ENCODE peak calls at places on chromosome 20, in ten cellular contexts. W, N, M, V, Y, U, S, H, P and B are unnamed samples.
A peak's percentile ranks its signal among the peaks of the same experiment; 100 is the strongest.

GRCh38 chr20:23127506-23128279 is 41.6 kb upstream of the CD93 start:
- DNase-seq in V (no peak), W (peak; percentile 13), U (no peak), S (no peak), P (no peak), M (no peak), H (no peak), N (no peak), Y (no peak), B (no peak)

GRCh38 chr20:47740225-47741184 is 44.8 kb downstream of the SULF2 start:
- DNase-seq in V (no peak), W (no peak), S (peak; percentile 62), N (peak; percentile 78), M (peak; percentile 12), H (no peak), P (peak; percentile 44), U (no peak), Y (no peak), B (peak; percentile 34)

GRCh38 chr20:17969884-17970409 is 1.1 kb downstream of the MGME1 start:
- DNase-seq in P (no peak), S (peak; percentile 40), Y (peak; percentile 70), W (peak; percentile 58), H (no peak), U (no peak), N (peak; percentile 60), M (peak; percentile 36), V (peak; percentile 79), B (peak; percentile 47)

GRCh38 chr20:44624743-44625271 is 26.7 kb downstream of the ADA start:
- DNase-seq in H (no peak), U (no peak), Y (no peak), W (no peak), N (no peak), P (no peak), V (no peak), M (no peak), S (no peak), B (no peak)

GRCh38 chr20:5041433-5041832 is 40.1 kb upstream of the SLC23A2 start:
- DNase-seq in N (no peak), P (no peak), U (peak; percentile 68), Y (no peak), S (no peak), H (no peak), W (no peak), M (peak; percentile 46), V (peak; percentile 77), B (no peak)

GRCh38 chr20:63316502-63316921 is 23.5 kb downstream of the COL20A1 start:
- DNase-seq in N (peak; percentile 30), Y (no peak), H (no peak), W (peak; percentile 7), P (no peak), M (no peak), U (no peak), V (no peak), S (no peak), B (no peak)

GRCh38 chr20:32560989-32561830 is 23.9 kb downstream of the NOL4L start:
- DNase-seq in N (no peak), U (no peak), M (no peak), Y (no peak), S (no peak), V (peak; percentile 41), P (no peak), H (no peak), W (no peak), B (no peak)

GRCh38 chr20:4811661-4812181 is 90.0 kb downstream of the PRND start:
- DNase-seq in Y (no peak), W (peak; percentile 63), P (peak; percentile 72), N (peak; percentile 84), U (no peak), S (no peak), M (no peak), H (peak; percentile 55), V (no peak), B (no peak)

GRCh38 chr20:1490643-1491042 is 577 bp downstream of the SIRPB2 start:
- DNase-seq in U (no peak), W (no peak), H (no peak), N (no peak), M (no peak), V (no peak), S (no peak), P (no peak), Y (no peak), B (no peak)
- H3K4me3 ChIP-seq in U (no peak overlapping the region), W (peak overlapping the region; percentile 37), H (peak overlapping the region; percentile 0), N (peak overlapping the region; percentile 49), M (no peak overlapping the region), V (no peak overlapping the region), S (no peak overlapping the region), P (peak overlapping the region; percentile 41), Y (no peak overlapping the region), B (no peak overlapping the region)

GRCh38 chr20:19758888-19759331 is 852 bp downstream of the RIN2 start:
- DNase-seq in H (no peak), Y (no peak), M (peak; percentile 60), W (peak; percentile 80), U (no peak), V (peak; percentile 53), P (peak; percentile 87), N (peak; percentile 86), S (peak; percentile 55), B (peak; percentile 48)

GRCh38 chr20:19756756-19757486 is 1.1 kb upstream of the RIN2 start:
- DNase-seq in P (no peak), V (no peak), U (no peak), H (no peak), S (no peak), W (no peak), N (no peak), M (no peak), Y (no peak), B (no peak)

GRCh38 chr20:19757487-19757972 is 528 bp upstream of the RIN2 start:
- DNase-seq in W (peak; percentile 81), M (peak; percentile 79), Y (peak; percentile 70), P (peak; percentile 92), H (no peak), V (peak; percentile 91), N (peak; percentile 89), U (no peak), S (peak; percentile 71), B (peak; percentile 63)

GRCh38 chr20:19760371-19760721 is 2.3 kb downstream of the RIN2 start:
- DNase-seq in S (no peak), U (no peak), M (no peak), V (no peak), P (no peak), W (no peak), N (no peak), Y (no peak), H (no peak), B (no peak)

DNA sequence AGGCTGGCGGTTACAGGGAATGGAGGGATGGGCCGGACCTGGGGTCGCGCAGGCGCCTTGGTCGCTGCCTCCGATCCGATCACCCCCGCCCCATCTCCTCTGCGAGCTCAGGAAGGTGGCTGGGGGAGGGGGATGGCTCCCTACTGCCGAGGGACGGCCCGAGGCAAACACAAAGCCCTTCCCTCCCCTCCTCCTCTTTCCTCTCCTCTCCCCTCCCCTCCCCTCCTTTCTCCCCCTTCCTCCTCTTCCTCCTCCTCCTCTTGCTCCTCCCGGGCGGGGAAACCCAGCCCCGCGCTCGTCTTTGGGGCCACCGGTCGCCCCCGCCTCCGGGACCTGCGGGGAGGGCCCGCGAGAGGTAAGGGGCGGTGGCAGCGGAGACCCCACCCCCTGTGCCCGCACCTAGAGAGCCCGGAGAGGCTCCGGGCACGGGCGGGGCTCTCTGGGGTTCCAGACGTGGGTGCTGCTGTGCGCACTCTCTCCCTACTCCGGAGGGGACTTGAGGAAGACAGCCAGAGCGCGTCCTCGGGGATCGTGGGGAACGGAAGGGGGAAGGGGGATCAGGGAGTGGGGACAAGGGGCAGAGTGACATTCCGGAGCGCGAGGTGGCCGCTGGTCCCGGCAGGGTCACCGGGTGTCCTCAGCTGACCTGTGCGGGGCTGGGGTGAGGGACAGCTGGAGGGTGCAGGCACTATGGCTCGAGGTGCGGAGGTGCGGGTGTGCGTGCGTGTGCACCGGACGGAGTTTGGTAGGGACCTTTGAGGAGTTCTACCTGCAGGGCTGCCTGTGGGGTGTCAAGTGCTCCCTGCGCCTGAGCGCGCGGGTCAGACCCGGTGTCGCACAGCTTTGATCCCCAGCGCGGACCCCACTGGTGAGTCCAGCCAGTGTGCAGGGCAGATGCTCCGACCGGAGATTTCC is at the start of gene RIN2:
- DNase-seq in S (peak; percentile 98), Y (peak; percentile 87), H (peak; percentile 38), V (peak; percentile 91), W (peak; percentile 91), N (peak; percentile 95), M (peak; percentile 96), U (peak; percentile 48), P (peak; percentile 92), B (peak; percentile 95)
- H3K4me3 ChIP-seq in S (peak within 1 kb of the TSS; percentile 72), Y (peak within 1 kb of the TSS; percentile 72), H (peak within 1 kb of the TSS; percentile 74), V (peak within 1 kb of the TSS; percentile 90), W (peak within 1 kb of the TSS; percentile 88), N (peak within 1 kb of the TSS; percentile 88), M (peak within 1 kb of the TSS; percentile 86), U (peak within 1 kb of the TSS; percentile 84), P (peak within 1 kb of the TSS; percentile 86), B (peak within 1 kb of the TSS; percentile 89)

GRCh38 chr20:2981646-2982045 is 61.8 kb upstream of the GNRH2 start:
- DNase-seq in U (no peak), V (no peak), P (no peak), S (no peak), W (no peak), Y (no peak), M (no peak), N (no peak), H (no peak), B (no peak)

GRCh38 chr20:2984028-2984501 is 59.4 kb upstream of the GNRH2 start:
- DNase-seq in V (no peak), P (no peak), Y (no peak), H (no peak), M (no peak), U (no peak), S (no peak), W (no peak), N (no peak), B (no peak)

GRCh38 chr20:2983508-2983907 is 59.9 kb upstream of the GNRH2 start:
- DNase-seq in U (no peak), V (no peak), P (no peak), W (no peak), Y (no peak), N (no peak), S (no peak), M (no peak), H (no peak), B (no peak)

GRCh38 chr20:2986466-2986865 is 57.0 kb upstream of the GNRH2 start:
- DNase-seq in U (peak; percentile 37), N (no peak), V (peak; percentile 84), S (no peak), W (no peak), M (peak; percentile 60), H (no peak), P (no peak), Y (peak; percentile 33), B (peak; percentile 91)

DNA sequence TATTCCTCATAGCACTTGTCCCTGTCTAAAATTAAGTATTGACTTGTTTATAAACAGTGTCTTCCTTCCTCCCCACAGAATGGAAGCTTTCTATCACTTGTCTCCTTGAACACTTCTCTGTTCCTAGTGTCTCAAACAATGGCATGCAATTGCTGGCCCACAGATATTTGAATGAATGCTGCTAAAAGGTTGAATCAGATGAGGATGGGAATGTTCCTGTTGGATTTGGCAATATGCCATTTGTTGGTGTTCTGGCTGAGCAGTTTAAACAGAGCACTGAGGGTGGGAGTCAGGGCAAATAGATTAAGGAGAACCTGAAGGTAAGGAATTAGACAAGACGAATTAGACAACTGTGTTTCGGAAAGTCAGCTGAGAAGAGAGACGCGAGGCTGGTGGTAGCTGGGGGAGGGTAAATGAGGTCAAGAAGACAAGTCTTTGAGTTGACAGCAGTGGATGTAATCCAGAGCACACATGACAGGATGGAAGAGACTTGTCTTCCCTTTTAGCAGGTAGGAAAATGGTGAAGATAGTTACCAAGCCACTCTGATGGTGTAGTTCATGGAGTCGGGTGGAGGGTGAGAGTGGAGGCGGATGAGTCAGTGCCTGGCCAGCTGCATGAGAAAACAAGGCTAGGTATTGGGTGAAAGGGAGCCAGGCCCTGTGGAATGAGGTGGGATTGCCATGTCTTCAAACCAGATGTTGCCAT is 58.3 kb upstream of the GNRH2 start:
- DNase-seq in V (peak; percentile 87), Y (peak; percentile 80), S (no peak), H (no peak), P (no peak), W (no peak), N (no peak), M (peak; percentile 55), U (peak; percentile 42), B (peak; percentile 82)
- H3K4me3 ChIP-seq in V (no peak overlapping the region), Y (no peak overlapping the region), S (no peak overlapping the region), H (no peak overlapping the region), P (no peak overlapping the region), W (no peak overlapping the region), N (no peak overlapping the region), M (no peak overlapping the region), U (no peak overlapping the region), B (no peak overlapping the region)

GRCh38 chr20:24953204-24953565 is 4.1 kb downstream of the CST7 start:
- DNase-seq in V (no peak), Y (no peak), H (no peak), U (no peak), N (no peak), P (no peak), M (no peak), S (no peak), W (no peak), B (no peak)

GRCh38 chr20:24953621-24954133 is 4.6 kb downstream of the CST7 start:
- DNase-seq in M (no peak), H (no peak), P (no peak), S (no peak), U (no peak), N (no peak), Y (no peak), V (no peak), W (no peak), B (no peak)

GRCh38 chr20:24954151-24954550 is 5.1 kb downstream of the CST7 start:
- DNase-seq in S (no peak), U (no peak), P (no peak), Y (no peak), V (no peak), H (no peak), M (no peak), N (peak; percentile 28), W (no peak), B (no peak)

GRCh38 chr20:24951536-24952047 is 2.5 kb downstream of the CST7 start:
- DNase-seq in S (no peak), N (no peak), H (no peak), W (peak; percentile 49), U (no peak), P (no peak), M (no peak), Y (no peak), V (no peak), B (no peak)

DNA sequence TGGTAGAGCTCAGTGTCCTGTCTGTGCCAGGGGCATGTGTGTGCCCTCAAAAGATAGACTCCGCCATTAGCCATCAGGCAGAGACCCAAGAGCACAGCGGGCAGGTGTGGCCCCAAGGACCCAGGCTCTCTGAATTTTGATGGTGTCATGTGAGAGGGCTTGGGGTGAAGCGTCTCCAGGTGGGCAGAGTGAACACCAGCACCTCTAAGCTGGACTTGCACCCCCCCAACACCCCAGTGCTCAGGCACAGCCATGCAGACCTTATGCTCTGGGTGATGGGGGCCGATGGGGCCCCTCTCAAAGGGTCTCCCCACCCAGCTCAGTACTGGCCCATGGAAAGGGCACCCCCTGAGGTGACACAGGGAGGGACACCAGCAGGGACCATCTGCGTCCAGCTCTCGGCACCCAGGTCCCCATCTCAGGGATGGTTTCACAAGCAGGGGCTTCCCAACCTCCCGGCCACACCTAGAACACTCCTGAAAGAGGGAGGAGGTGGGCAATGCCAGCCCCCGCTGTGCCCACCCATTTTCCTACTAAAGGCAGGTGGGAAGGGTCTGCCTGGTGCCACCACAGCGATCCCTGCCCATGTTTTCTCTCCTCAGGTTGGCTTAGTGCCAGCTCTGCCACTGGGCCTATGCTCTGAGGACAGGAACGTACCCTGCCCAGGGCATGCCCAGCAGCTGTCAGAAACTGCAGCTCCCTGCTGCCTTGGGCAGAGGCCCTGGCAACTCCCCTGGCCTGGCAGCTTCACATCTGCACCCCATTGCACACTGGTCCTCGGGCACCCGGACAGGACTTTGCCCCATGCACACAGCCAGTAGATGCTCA is 3.5 kb downstream of the CST7 start:
- DNase-seq in H (no peak), M (no peak), S (no peak), W (peak; percentile 46), V (no peak), P (no peak), Y (no peak), N (no peak), U (no peak), B (no peak)
- H3K4me3 ChIP-seq in H (no peak overlapping the region), M (no peak overlapping the region), S (no peak overlapping the region), W (no peak overlapping the region), V (no peak overlapping the region), P (no peak overlapping the region), Y (no peak overlapping the region), N (peak overlapping the region; percentile 2), U (no peak overlapping the region), B (no peak overlapping the region)